ENCODE peak calls at places on chromosomes 6 and 20, in six cellular contexts. One of them, this sample, is unnamed.

GRCh38 chr6:41439524-41440418 is 104.4 kb downstream of the NCR2 start:
- DNase-seq in epithelial cell of esophagus: no peak
- DNase-seq in GM06990: peak; percentile 52
- DNase-seq in cardiac fibroblast: no peak
- DNase-seq in kidney: no peak
- DNase-seq in fibroblast of the aortic adventitia: no peak
- DNase-seq in this sample: no peak

GRCh38 chr6:3412779-3413500 is 43.9 kb downstream of the SLC22A23 start:
- DNase-seq in GM06990: no peak
- DNase-seq in epithelial cell of esophagus: no peak
- DNase-seq in kidney: no peak
- DNase-seq in cardiac fibroblast: no peak
- DNase-seq in fibroblast of the aortic adventitia: no peak
- DNase-seq in this sample: no peak

GRCh38 chr20:24953204-24953565 is 4.1 kb downstream of the CST7 start:
- DNase-seq in epithelial cell of esophagus: no peak
- DNase-seq in fibroblast of the aortic adventitia: no peak
- DNase-seq in cardiac fibroblast: no peak
- DNase-seq in kidney: no peak
- DNase-seq in GM06990: no peak
- DNase-seq in this sample: no peak

GRCh38 chr6:163226836-163227485 is 187.6 kb upstream of the QKI start:
- DNase-seq in epithelial cell of esophagus: peak; percentile 69
- DNase-seq in fibroblast of the aortic adventitia: no peak
- DNase-seq in GM06990: no peak
- DNase-seq in kidney: no peak
- DNase-seq in cardiac fibroblast: no peak
- DNase-seq in this sample: peak; percentile 74

GRCh38 chr6:42787018-42787611 is 5.3 kb downstream of the BICRAL start:
- DNase-seq in fibroblast of the aortic adventitia: no peak
- DNase-seq in cardiac fibroblast: no peak
- DNase-seq in epithelial cell of esophagus: no peak
- DNase-seq in kidney: no peak
- DNase-seq in GM06990: no peak
- DNase-seq in this sample: no peak

GRCh38 chr20:19205999-19206398 is 6.4 kb upstream of the SLC24A3 start:
- DNase-seq in GM06990: peak; percentile 40
- DNase-seq in epithelial cell of esophagus: peak; percentile 64
- DNase-seq in cardiac fibroblast: peak; percentile 48
- DNase-seq in kidney: peak; percentile 84
- DNase-seq in fibroblast of the aortic adventitia: peak; percentile 45
- DNase-seq in this sample: peak; percentile 67

GRCh38 chr6:154632121-154632520 is 101.1 kb upstream of the SCAF8 start:
- DNase-seq in epithelial cell of esophagus: no peak
- DNase-seq in cardiac fibroblast: peak; percentile 47
- DNase-seq in kidney: no peak
- DNase-seq in GM06990: no peak
- DNase-seq in fibroblast of the aortic adventitia: peak; percentile 94
- DNase-seq in this sample: no peak

GRCh38 chr6:150730801-150731445 is 131.2 kb downstream of the PLEKHG1 start:
- DNase-seq in GM06990: no peak
- DNase-seq in cardiac fibroblast: no peak
- DNase-seq in kidney: no peak
- DNase-seq in epithelial cell of esophagus: no peak
- DNase-seq in fibroblast of the aortic adventitia: no peak
- DNase-seq in this sample: no peak

GRCh38 chr20:59735917-59736316 is 131.6 kb downstream of the PHACTR3 start:
- DNase-seq in GM06990: no peak
- DNase-seq in fibroblast of the aortic adventitia: no peak
- DNase-seq in cardiac fibroblast: no peak
- DNase-seq in kidney: no peak
- DNase-seq in epithelial cell of esophagus: no peak
- DNase-seq in this sample: no peak

GRCh38 chr6:68575765-68576439 is 59.2 kb upstream of the ADGRB3 start:
- DNase-seq in cardiac fibroblast: peak; percentile 29
- DNase-seq in epithelial cell of esophagus: peak; percentile 1
- DNase-seq in GM06990: no peak
- DNase-seq in kidney: peak; percentile 27
- DNase-seq in fibroblast of the aortic adventitia: no peak
- DNase-seq in this sample: peak; percentile 34

GRCh38 chr6:142822882-142823578 is 121.9 kb downstream of the HIVEP2 start:
- DNase-seq in epithelial cell of esophagus: no peak
- DNase-seq in cardiac fibroblast: no peak
- DNase-seq in fibroblast of the aortic adventitia: no peak
- DNase-seq in kidney: no peak
- DNase-seq in GM06990: no peak
- DNase-seq in this sample: no peak

GRCh38 chr20:9079038-9079731 is 10.3 kb downstream of the PLCB4 start:
- DNase-seq in GM06990: no peak
- DNase-seq in kidney: no peak
- DNase-seq in epithelial cell of esophagus: no peak
- DNase-seq in cardiac fibroblast: no peak
- DNase-seq in fibroblast of the aortic adventitia: no peak
- DNase-seq in this sample: no peak

GRCh38 chr6:18090349-18090786 is 32.1 kb downstream of the NHLRC1 start:
- DNase-seq in kidney: no peak
- DNase-seq in cardiac fibroblast: no peak
- DNase-seq in GM06990: no peak
- DNase-seq in fibroblast of the aortic adventitia: no peak
- DNase-seq in epithelial cell of esophagus: peak; percentile 13
- DNase-seq in this sample: no peak

GRCh38 chr6:70111737-70112136 is 191.1 kb downstream of the COL9A1 start:
- DNase-seq in fibroblast of the aortic adventitia: no peak
- DNase-seq in epithelial cell of esophagus: no peak
- DNase-seq in GM06990: no peak
- DNase-seq in kidney: no peak
- DNase-seq in cardiac fibroblast: no peak
- DNase-seq in this sample: no peak

GRCh38 chr6:106339334-106340029 is 13.9 kb upstream of the ATG5 start:
- DNase-seq in GM06990: no peak
- DNase-seq in kidney: no peak
- DNase-seq in epithelial cell of esophagus: peak; percentile 90
- DNase-seq in fibroblast of the aortic adventitia: peak; percentile 76
- DNase-seq in cardiac fibroblast: peak; percentile 74
- DNase-seq in this sample: peak; percentile 78

GRCh38 chr6:36028088-36028886 is 679 bp downstream of the MAPK14 start:
- DNase-seq in fibroblast of the aortic adventitia: peak; percentile 12
- DNase-seq in kidney: peak; percentile 89
- DNase-seq in epithelial cell of esophagus: peak; percentile 55
- DNase-seq in cardiac fibroblast: peak; percentile 26
- DNase-seq in GM06990: peak; percentile 60
- DNase-seq in this sample: peak; percentile 38

GRCh38 chr6:137092018-137092417 is 47.3 kb upstream of the IL20RA start:
- DNase-seq in cardiac fibroblast: no peak
- DNase-seq in kidney: no peak
- DNase-seq in fibroblast of the aortic adventitia: no peak
- DNase-seq in epithelial cell of esophagus: no peak
- DNase-seq in GM06990: no peak
- DNase-seq in this sample: no peak

GRCh38 chr6:100886078-100886477 is 4.9 kb upstream of the ASCC3 start:
- DNase-seq in GM06990: no peak
- DNase-seq in cardiac fibroblast: no peak
- DNase-seq in kidney: no peak
- DNase-seq in fibroblast of the aortic adventitia: peak; percentile 27
- DNase-seq in epithelial cell of esophagus: peak; percentile 24
- DNase-seq in this sample: peak; percentile 74

GRCh38 chr6:80872194-80872950 is 765.9 kb downstream of the BCKDHB start:
- DNase-seq in GM06990: no peak
- DNase-seq in kidney: no peak
- DNase-seq in cardiac fibroblast: peak; percentile 22
- DNase-seq in fibroblast of the aortic adventitia: peak; percentile 50
- DNase-seq in epithelial cell of esophagus: no peak
- DNase-seq in this sample: peak; percentile 78

DNA sequence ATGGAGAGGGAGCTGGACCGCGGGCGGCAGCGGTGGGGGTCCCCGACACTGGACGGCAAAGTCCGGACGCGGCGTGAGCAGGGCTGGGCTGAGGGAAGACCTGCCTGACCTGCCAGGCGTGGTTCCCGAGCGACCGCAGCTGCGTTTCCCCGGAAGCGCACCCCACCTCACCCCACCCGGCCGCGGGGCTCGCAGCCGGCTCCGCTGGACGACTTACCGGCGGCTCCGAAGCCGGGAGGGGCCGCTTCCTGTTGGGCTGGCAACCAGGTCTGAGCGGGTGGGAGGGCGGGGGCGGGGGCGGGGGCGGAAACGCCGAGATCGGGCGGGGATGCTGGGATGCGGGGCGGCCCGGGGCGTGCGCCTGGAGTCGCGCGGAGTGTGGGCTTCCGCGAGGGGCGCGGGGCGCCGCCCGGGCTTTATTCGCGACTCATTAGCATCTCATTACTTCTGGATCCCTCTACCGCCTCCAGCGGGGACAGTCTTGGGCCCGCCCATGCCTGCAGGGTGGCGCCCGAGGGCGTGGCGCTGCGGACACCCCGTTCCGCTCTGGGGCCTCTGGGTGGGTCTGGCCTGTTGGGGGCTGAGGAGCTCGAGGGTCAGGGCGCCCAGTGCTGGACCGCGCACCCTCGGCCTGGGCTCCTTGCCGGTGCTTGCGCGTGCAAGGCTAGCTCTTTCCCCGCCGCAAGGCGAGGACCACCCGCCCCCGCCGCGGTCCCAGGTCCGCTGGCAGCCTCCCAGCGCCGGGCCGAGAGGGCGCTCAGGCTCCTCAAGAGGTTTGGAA is at the start of gene MICAL1:
- DNase-seq in fibroblast of the aortic adventitia: peak; percentile 60
- DNase-seq in kidney: peak; percentile 91
- DNase-seq in GM06990: peak; percentile 95
- DNase-seq in cardiac fibroblast: peak; percentile 62
- DNase-seq in epithelial cell of esophagus: peak; percentile 56
- DNase-seq in this sample: peak; percentile 40
- TF ChIP-seq CTCF in fibroblast of the aortic adventitia: peak; percentile 43
- TF ChIP-seq CTCF in kidney: no peak
- TF ChIP-seq CTCF in GM06990: peak; percentile 16
- TF ChIP-seq CTCF in cardiac fibroblast: peak; percentile 36
- TF ChIP-seq CTCF in epithelial cell of esophagus: no peak
- TF ChIP-seq CTCF in this sample: peak; percentile 41

GRCh38 chr20:1388253-1388652 is 4.6 kb downstream of the FKBP1A start:
- DNase-seq in cardiac fibroblast: no peak
- DNase-seq in fibroblast of the aortic adventitia: no peak
- DNase-seq in GM06990: no peak
- DNase-seq in epithelial cell of esophagus: no peak
- DNase-seq in kidney: no peak
- DNase-seq in this sample: no peak
- H3K4me3 ChIP-seq in cardiac fibroblast: no peak overlapping the region
- H3K4me3 ChIP-seq in fibroblast of the aortic adventitia: no peak overlapping the region
- H3K4me3 ChIP-seq in GM06990: no peak overlapping the region
- H3K4me3 ChIP-seq in epithelial cell of esophagus: no peak overlapping the region
- H3K4me3 ChIP-seq in kidney: no peak overlapping the region
- H3K4me3 ChIP-seq in this sample: no peak overlapping the region

GRCh38 chr20:43984587-43984986 is 69.9 kb downstream of the TOX2 start:
- DNase-seq in fibroblast of the aortic adventitia: no peak
- DNase-seq in epithelial cell of esophagus: no peak
- DNase-seq in cardiac fibroblast: peak; percentile 22
- DNase-seq in GM06990: no peak
- DNase-seq in kidney: no peak
- DNase-seq in this sample: no peak

GRCh38 chr20:43983904-43984361 is 69.3 kb downstream of the TOX2 start:
- DNase-seq in cardiac fibroblast: no peak
- DNase-seq in GM06990: no peak
- DNase-seq in kidney: no peak
- DNase-seq in fibroblast of the aortic adventitia: peak; percentile 24
- DNase-seq in epithelial cell of esophagus: no peak
- DNase-seq in this sample: no peak

GRCh38 chr20:43982016-43982415 is 67.4 kb downstream of the TOX2 start:
- DNase-seq in epithelial cell of esophagus: no peak
- DNase-seq in GM06990: no peak
- DNase-seq in kidney: no peak
- DNase-seq in cardiac fibroblast: no peak
- DNase-seq in fibroblast of the aortic adventitia: no peak
- DNase-seq in this sample: no peak

GRCh38 chr20:43982886-43983285 is 68.2 kb downstream of the TOX2 start:
- DNase-seq in kidney: no peak
- DNase-seq in fibroblast of the aortic adventitia: no peak
- DNase-seq in GM06990: no peak
- DNase-seq in epithelial cell of esophagus: no peak
- DNase-seq in cardiac fibroblast: no peak
- DNase-seq in this sample: no peak

DNA sequence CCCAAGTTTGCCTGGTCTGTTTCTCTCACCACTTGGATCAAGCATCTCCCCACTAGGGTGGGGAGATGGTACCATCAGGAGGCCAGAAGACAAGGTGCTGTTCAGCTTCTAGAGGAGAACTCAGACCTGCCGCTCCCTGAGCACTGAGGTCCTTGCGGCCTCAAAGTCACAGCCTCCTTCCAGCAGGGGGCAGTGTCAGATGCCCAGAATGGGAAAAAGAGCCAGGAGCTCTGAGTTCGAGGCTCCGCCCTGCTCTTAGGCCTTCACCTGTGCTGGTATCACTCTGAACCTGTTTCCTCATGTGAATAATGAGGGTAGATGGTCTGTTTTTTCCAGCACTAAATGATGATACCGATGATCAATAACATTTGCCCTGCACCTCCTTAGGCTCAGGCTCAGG is 68.7 kb downstream of the TOX2 start:
- DNase-seq in cardiac fibroblast: no peak
- DNase-seq in epithelial cell of esophagus: no peak
- DNase-seq in fibroblast of the aortic adventitia: no peak
- DNase-seq in GM06990: no peak
- DNase-seq in kidney: no peak
- DNase-seq in this sample: no peak
- TF ChIP-seq CTCF in cardiac fibroblast: peak; percentile 17
- TF ChIP-seq CTCF in epithelial cell of esophagus: peak; percentile 18
- TF ChIP-seq CTCF in fibroblast of the aortic adventitia: peak; percentile 14
- TF ChIP-seq CTCF in GM06990: peak; percentile 51
- TF ChIP-seq CTCF in kidney: no peak
- TF ChIP-seq CTCF in this sample: peak; percentile 47

GRCh38 chr6:1383729-1384548 is 5.4 kb upstream of the FOXF2 start:
- DNase-seq in fibroblast of the aortic adventitia: no peak
- DNase-seq in GM06990: no peak
- DNase-seq in cardiac fibroblast: no peak
- DNase-seq in kidney: peak; percentile 57
- DNase-seq in epithelial cell of esophagus: no peak
- DNase-seq in this sample: no peak
- H3K4me3 ChIP-seq in fibroblast of the aortic adventitia: no peak overlapping the region
- H3K4me3 ChIP-seq in GM06990: no peak overlapping the region
- H3K4me3 ChIP-seq in cardiac fibroblast: no peak overlapping the region
- H3K4me3 ChIP-seq in kidney: no peak overlapping the region
- H3K4me3 ChIP-seq in epithelial cell of esophagus: no peak overlapping the region
- H3K4me3 ChIP-seq in this sample: no peak overlapping the region

This sample was measured in choroid plexus epithelial cell.